ENCODE peak calls at places on chromosomes 7 and 10, in eight cellular contexts. M is vagina, X is lower lobe of right lung, Y is A549, N is HCT116, J is IMR-90, F is colonic mucosa, I is cardiac muscle cell. H is an unnamed sample. For H3K4me1, the result is how much of the 10 kb centered on the place peaks cover.

GRCh38 chr7:70913924-70914323 is 218.0 kb upstream of the GALNT17 start:
- DNase-seq in M (no peak), X (no peak), Y (no peak), N (no peak), J (no peak), F (no peak), I (no peak), H (no peak)

GRCh38 chr10:61097026-61097425 is 153.0 kb upstream of the RHOBTB1 start:
- DNase-seq in M (no peak), X (no peak), Y (no peak), N (no peak), J (no peak), F (no peak), I (no peak), H (no peak)

GRCh38 chr7:4931932-4932331 is 27.1 kb downstream of the MMD2 start:
- DNase-seq in M (no peak), X (no peak), Y (no peak), N (peak), J (no peak), F (no peak), I (peak), H (no peak)

GRCh38 chr7:3003936-3004335 is 39.7 kb downstream of the CARD11 start:
- DNase-seq in M (peak), X (no peak), Y (no peak), N (no peak), J (no peak), F (no peak), I (no peak), H (no peak)

GRCh38 chr10:7787150-7787856 is 490 bp downstream of the KIN start:
- DNase-seq in M (no peak), X (no peak), Y (peak), N (no peak), J (peak), F (no peak), I (no peak), H (no peak)

GRCh38 chr10:52066383-52066782 is 247.7 kb upstream of the DKK1 start:
- DNase-seq in M (no peak), X (no peak), Y (peak), N (no peak), J (no peak), F (no peak), I (no peak), H (no peak)

GRCh38 chr7:114413741-114414140 is 874 bp upstream of the FOXP2 start:
- DNase-seq in M (no peak), X (no peak), Y (no peak), N (no peak), J (no peak), F (no peak), I (no peak), H (no peak)

GRCh38 chr7:2520808-2521146 is 1.2 kb downstream of the LFNG start:
- DNase-seq in M (no peak), X (no peak), Y (no peak), N (no peak), J (no peak), F (peak), I (no peak), H (no peak)

GRCh38 chr10:102342958-102343357 is 52.5 kb upstream of the NFKB2 start:
- DNase-seq in M (no peak), X (no peak), Y (no peak), N (no peak), J (peak), F (no peak), I (no peak), H (no peak)

GRCh38 chr7:15620491-15621185 is 58.8 kb upstream of the AGMO start:
- DNase-seq in M (no peak), X (no peak), Y (no peak), N (no peak), J (no peak), F (no peak), I (no peak), H (no peak)

GRCh38 chr7:82624337-82624736 is 180.8 kb upstream of the CACNA2D1 start:
- DNase-seq in M (no peak), X (no peak), Y (no peak), N (no peak), J (peak), F (no peak), I (no peak), H (no peak)

GRCh38 chr10:77643795-77644468 is 6.3 kb upstream of the KCNMA1 start:
- DNase-seq in M (no peak), X (peak), Y (peak), N (peak), J (peak), F (peak), I (peak), H (peak)

GRCh38 chr7:80410081-80410480 is 101.8 kb downstream of the GNAT3 start:
- DNase-seq in M (no peak), X (no peak), Y (no peak), N (no peak), J (peak), F (no peak), I (no peak), H (no peak)

GRCh38 chr7:31027161-31027965 is 24.7 kb upstream of the ADCYAP1R1 start:
- DNase-seq in M (no peak), X (no peak), Y (no peak), N (no peak), J (no peak), F (peak), I (peak), H (no peak)

GRCh38 chr7:7924303-7924702 is 44.3 kb upstream of the GLCCI1 start:
- DNase-seq in M (no peak), X (no peak), Y (no peak), N (no peak), J (no peak), F (no peak), I (no peak), H (no peak)

GRCh38 chr10:22537810-22538209 is 176.6 kb downstream of the PIP4K2A start:
- DNase-seq in M (no peak), X (no peak), Y (no peak), N (no peak), J (no peak), F (no peak), I (no peak), H (no peak)

GRCh38 chr10:3149918-3150317 is 22.7 kb downstream of the PITRM1 start:
- DNase-seq in M (no peak), X (no peak), Y (no peak), N (no peak), J (no peak), F (no peak), I (no peak), H (no peak)

GRCh38 chr10:14879055-14879800 is 562 bp downstream of the SUV39H2 start:
- DNase-seq in M (no peak), X (peak), Y (peak), N (no peak), J (no peak), F (peak), I (no peak), H (no peak)

GRCh38 chr7:150848111-150848510 is 4.2 kb upstream of the AOC1 start:
- DNase-seq in M (peak), X (no peak), Y (no peak), N (no peak), J (no peak), F (no peak), I (no peak), H (no peak)

GRCh38 chr10:129048513-129048912 is 418.5 kb upstream of the MGMT start:
- DNase-seq in M (no peak), X (no peak), Y (no peak), N (no peak), J (no peak), F (no peak), I (no peak), H (no peak)

GRCh38 chr10:121845044-121845784 is 82.6 kb downstream of the ATE1 start:
- DNase-seq in M (no peak), X (no peak), Y (no peak), N (no peak), J (no peak), F (no peak), I (no peak), H (no peak)

GRCh38 chr7:41378156-41378555 is 324.7 kb downstream of the INHBA start:
- DNase-seq in M (no peak), X (no peak), Y (no peak), N (no peak), J (no peak), F (no peak), I (no peak), H (no peak)

GRCh38 chr10:17504547-17505245 is 50.3 kb upstream of the ST8SIA6 start:
- DNase-seq in M (no peak), X (no peak), Y (no peak), N (no peak), J (peak), F (no peak), I (no peak), H (no peak)

GRCh38 chr7:105853931-105854419 is 22.4 kb downstream of the ATXN7L1 start:
- DNase-seq in M (peak), X (no peak), Y (no peak), N (no peak), J (peak), F (no peak), I (no peak), H (no peak)

GRCh38 chr10:15341502-15342128 is 29.5 kb downstream of the FAM171A1 start:
- DNase-seq in M (no peak), X (no peak), Y (no peak), N (no peak), J (no peak), F (no peak), I (no peak), H (no peak)

GRCh38 chr10:88082806-88083596 is 219.6 kb downstream of the PTEN start:
- DNase-seq in M (no peak), X (no peak), Y (no peak), N (no peak), J (no peak), F (no peak), I (no peak), H (no peak)

GRCh38 chr7:19749658-19750057 is 23.8 kb downstream of the TMEM196 start:
- DNase-seq in M (no peak), X (no peak), Y (no peak), N (no peak), J (no peak), F (no peak), I (no peak), H (no peak)

DNA sequence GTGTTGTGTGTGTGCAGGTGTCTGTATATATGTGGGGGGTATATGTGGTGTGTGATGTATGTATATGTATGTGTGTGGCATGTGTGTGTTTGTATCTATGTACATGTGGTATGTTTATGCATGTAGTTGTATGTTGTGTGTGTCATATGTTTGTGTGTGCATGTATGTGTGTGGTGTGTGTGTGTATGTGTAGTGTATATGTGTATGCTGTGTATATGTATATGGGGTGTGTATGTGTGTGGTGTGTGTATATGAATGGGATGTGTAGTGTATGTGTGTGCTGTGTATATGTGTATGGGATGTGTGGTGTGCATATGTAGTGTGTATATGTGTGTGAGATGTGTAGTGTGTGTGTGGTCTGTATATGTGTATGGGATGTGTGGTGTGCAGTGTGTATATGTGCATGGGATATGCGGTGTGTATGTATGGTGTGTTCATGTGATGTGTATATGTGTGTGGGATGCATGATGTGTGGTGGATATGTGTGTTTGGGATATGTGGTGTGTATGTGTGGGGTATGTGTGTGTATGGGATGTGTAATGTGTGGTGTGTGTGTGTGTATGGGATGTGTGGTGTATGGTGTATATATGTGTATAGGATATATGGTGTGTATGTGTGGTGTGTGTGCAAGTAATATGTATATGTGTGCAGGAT is 30.0 kb downstream of the IKZF1 start:
- DNase-seq in M (no peak), X (no peak), Y (no peak), N (no peak), J (no peak), F (no peak), I (no peak), H (no peak)
- H3K4me3 ChIP-seq in M (no peak), X (no peak), Y (no peak), N (no peak), J (no peak), F (no peak), I (no peak), H (no peak)

GRCh38 chr7:110507832-110508231 is 583.1 kb upstream of the LRRN3 start:
- DNase-seq in M (no peak), X (no peak), Y (no peak), N (no peak), J (no peak), F (no peak), I (no peak), H (no peak)
- H3K4me1 ChIP-seq in M (under half), X (under half), Y (under half), N (under half), J (under half), F (under half), I (under half), H (under half)

GRCh38 chr7:26912933-26913536 is 48.6 kb upstream of the SKAP2 start:
- DNase-seq in M (no peak), X (no peak), Y (no peak), N (no peak), J (no peak), F (no peak), I (no peak), H (no peak)

GRCh38 chr7:26910221-26910620 is 45.8 kb upstream of the SKAP2 start:
- DNase-seq in M (no peak), X (no peak), Y (no peak), N (peak), J (peak), F (no peak), I (no peak), H (no peak)

GRCh38 chr7:26918241-26918640 is 53.9 kb upstream of the SKAP2 start:
- DNase-seq in M (no peak), X (no peak), Y (no peak), N (no peak), J (no peak), F (no peak), I (no peak), H (no peak)

DNA sequence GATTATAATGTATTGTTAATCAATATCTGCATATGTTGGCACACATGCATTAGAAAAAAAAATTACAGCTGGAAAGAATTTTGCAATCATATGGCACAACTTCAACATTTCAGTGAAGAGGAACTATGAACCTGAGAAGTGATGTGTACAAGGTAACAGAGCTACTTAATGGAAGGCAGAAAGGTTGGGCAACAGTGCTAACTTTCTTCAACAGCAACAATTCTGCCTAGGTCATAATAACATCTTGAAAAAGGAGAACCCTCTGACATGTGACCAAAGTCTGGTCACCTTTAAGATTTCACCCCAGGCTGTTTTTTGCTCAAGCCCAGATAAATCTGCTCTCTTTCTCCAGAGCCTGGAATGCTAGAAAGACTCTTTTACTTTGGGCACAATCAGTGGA is 48.0 kb upstream of the SKAP2 start:
- DNase-seq in M (no peak), X (no peak), Y (no peak), N (no peak), J (no peak), F (no peak), I (no peak), H (no peak)
- H3K4me3 ChIP-seq in M (no peak), X (no peak), Y (no peak), N (no peak), J (no peak), F (no peak), I (no peak), H (no peak)

GRCh38 chr10:103574116-103575061 is 80.9 kb downstream of the NEURL1 start:
- DNase-seq in M (no peak), X (no peak), Y (no peak), N (no peak), J (no peak), F (no peak), I (no peak), H (no peak)

GRCh38 chr10:103576076-103576471 is 82.6 kb downstream of the NEURL1 start:
- DNase-seq in M (no peak), X (no peak), Y (no peak), N (no peak), J (no peak), F (no peak), I (no peak), H (no peak)

GRCh38 chr10:103578782-103579382 is 85.4 kb downstream of the NEURL1 start:
- DNase-seq in M (no peak), X (no peak), Y (peak), N (no peak), J (no peak), F (peak), I (no peak), H (no peak)

GRCh38 chr10:103575416-103576075 is 82.0 kb downstream of the NEURL1 start:
- DNase-seq in M (no peak), X (no peak), Y (no peak), N (no peak), J (no peak), F (no peak), I (no peak), H (no peak)

DNA sequence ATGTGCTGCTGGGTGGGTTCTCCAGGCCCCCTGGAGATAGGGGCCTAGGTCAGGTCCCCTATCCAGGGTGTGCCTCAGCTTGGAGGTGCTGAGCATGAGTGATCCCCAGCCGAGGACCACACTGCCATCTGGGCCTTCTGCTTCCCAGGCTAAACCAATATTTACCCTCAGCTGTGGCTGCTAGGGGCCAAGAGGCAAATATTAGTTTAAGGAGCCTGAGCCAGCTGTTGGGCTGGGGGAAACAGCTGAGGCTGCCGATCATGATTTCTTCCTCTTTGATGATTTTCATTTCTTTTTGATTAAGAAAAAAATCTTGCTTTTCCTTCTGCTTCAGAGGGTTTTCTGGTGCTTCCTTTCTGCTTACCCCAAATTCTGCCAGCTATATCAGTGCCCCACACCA is 83.4 kb downstream of the NEURL1 start:
- DNase-seq in M (no peak), X (no peak), Y (no peak), N (no peak), J (no peak), F (no peak), I (no peak), H (no peak)
- H3K4me1 ChIP-seq in M (half or more), X (under half), Y (under half), N (under half), J (under half), F (under half), I (under half), H (under half)

GRCh38 chr10:11875499-11876281 is 52.5 kb downstream of the PROSER2 start:
- DNase-seq in M (no peak), X (peak), Y (peak), N (peak), J (peak), F (peak), I (no peak), H (peak)

GRCh38 chr10:11877506-11877905 is 54.4 kb downstream of the PROSER2 start:
- DNase-seq in M (no peak), X (no peak), Y (no peak), N (no peak), J (no peak), F (no peak), I (no peak), H (no peak)

GRCh38 chr10:11876805-11877395 is 53.7 kb downstream of the PROSER2 start:
- DNase-seq in M (no peak), X (no peak), Y (no peak), N (no peak), J (no peak), F (no peak), I (no peak), H (no peak)

GRCh38 chr10:11875183-11875498 is 52.0 kb downstream of the PROSER2 start:
- DNase-seq in M (no peak), X (no peak), Y (peak), N (no peak), J (peak), F (no peak), I (no peak), H (no peak)

GRCh38 chr10:11874568-11875182 is 51.5 kb downstream of the PROSER2 start:
- DNase-seq in M (no peak), X (no peak), Y (no peak), N (peak), J (peak), F (peak), I (peak), H (no peak)
- H3K4me3 ChIP-seq in M (no peak), X (no peak), Y (no peak), N (no peak), J (no peak), F (no peak), I (no peak), H (no peak)

GRCh38 chr10:103450201-103450695 is 1.9 kb downstream of the CALHM2 start:
- DNase-seq in M (no peak), X (peak), Y (no peak), N (no peak), J (no peak), F (no peak), I (no peak), H (no peak)
- H3K4me1 ChIP-seq in M (half or more), X (half or more), Y (under half), N (half or more), J (under half), F (under half), I (under half), H (under half)

DNA sequence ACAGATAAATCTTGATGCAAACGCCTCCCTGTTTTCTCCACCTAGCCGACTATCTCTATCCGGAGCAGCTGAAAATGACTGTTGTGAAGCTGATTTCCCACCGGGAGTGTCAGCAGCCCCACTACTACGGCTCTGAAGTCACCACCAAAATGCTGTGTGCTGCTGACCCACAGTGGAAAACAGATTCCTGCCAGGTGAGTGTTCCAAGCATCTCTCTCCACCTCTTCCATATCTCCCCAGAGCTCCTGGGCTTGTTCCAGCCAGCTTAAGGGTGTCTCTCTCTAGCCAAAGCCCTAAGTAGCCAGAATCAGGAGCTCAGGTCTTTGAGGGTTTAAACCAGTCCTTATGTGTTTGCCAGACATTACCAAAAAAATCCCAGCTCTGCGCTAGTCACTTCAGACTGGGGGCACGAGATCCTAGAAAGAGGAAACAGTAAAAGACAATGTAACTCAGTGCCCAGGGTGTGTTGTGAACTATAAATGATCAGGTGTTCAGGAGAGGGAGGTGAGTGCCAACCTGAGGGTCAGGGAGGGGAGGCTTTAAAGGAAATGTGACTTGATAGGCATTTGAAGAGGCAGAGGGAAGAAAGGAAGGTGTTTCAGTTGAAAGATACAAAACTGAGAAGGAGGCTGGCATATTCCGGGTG is 4.4 kb downstream of the PLAU start:
- DNase-seq in M (no peak), X (no peak), Y (no peak), N (no peak), J (no peak), F (no peak), I (no peak), H (no peak)
- H3K4me3 ChIP-seq in M (no peak), X (no peak), Y (no peak), N (no peak), J (no peak), F (no peak), I (no peak), H (no peak)

GRCh38 chr10:132558516-132559413 is 21.2 kb downstream of the INPP5A start:
- DNase-seq in M (no peak), X (no peak), Y (no peak), N (no peak), J (no peak), F (no peak), I (no peak), H (no peak)

GRCh38 chr10:132556994-132557441 is 19.4 kb downstream of the INPP5A start:
- DNase-seq in M (no peak), X (no peak), Y (no peak), N (no peak), J (no peak), F (no peak), I (no peak), H (no peak)

GRCh38 chr10:132559538-132559937 is 22.0 kb downstream of the INPP5A start:
- DNase-seq in M (no peak), X (no peak), Y (no peak), N (no peak), J (no peak), F (no peak), I (no peak), H (no peak)

GRCh38 chr10:132555648-132556575 is 18.3 kb downstream of the INPP5A start:
- DNase-seq in M (no peak), X (no peak), Y (no peak), N (no peak), J (no peak), F (no peak), I (no peak), H (no peak)

GRCh38 chr10:132557696-132558515 is 20.3 kb downstream of the INPP5A start:
- DNase-seq in M (no peak), X (no peak), Y (no peak), N (no peak), J (no peak), F (no peak), I (no peak), H (no peak)
- H3K4me1 ChIP-seq in M (half or more), X (under half), Y (under half), N (under half), J (under half), F (under half), I (under half), H (under half)

H was measured in Peyer's patch.